ENCODE peak calls at places on chromosomes 4 and X, in five cellular contexts. One of them, this sample, is unnamed.

GRCh38 chr4:127055349-127055748 is 577.4 kb upstream of the INTU start:
- DNase-seq in mesothelial cell of epicardium: no peak
- DNase-seq in left lung: no peak
- DNase-seq in body of pancreas: no peak
- DNase-seq in B cell: no peak
- DNase-seq in this sample: no peak

GRCh38 chr4:5256416-5256815 is 205.1 kb downstream of the STK32B start:
- DNase-seq in mesothelial cell of epicardium: no peak
- DNase-seq in left lung: no peak
- DNase-seq in body of pancreas: no peak
- DNase-seq in B cell: no peak
- DNase-seq in this sample: no peak

GRCh38 chrX:150984164-150984824 is 1.2 kb downstream of the HMGB3 start:
- DNase-seq in mesothelial cell of epicardium: no peak
- DNase-seq in left lung: no peak
- DNase-seq in body of pancreas: no peak
- DNase-seq in B cell: peak
- DNase-seq in this sample: no peak

GRCh38 chr4:130849985-130850632 is 1754.2 kb downstream of the C4orf33 start:
- DNase-seq in left lung: no peak
- DNase-seq in B cell: no peak
- DNase-seq in mesothelial cell of epicardium: no peak
- DNase-seq in body of pancreas: peak
- DNase-seq in this sample: no peak

GRCh38 chrX:1316527-1316926 is 20.1 kb upstream of the IL3RA start:
- DNase-seq in B cell: no peak
- DNase-seq in left lung: peak
- DNase-seq in mesothelial cell of epicardium: no peak
- DNase-seq in body of pancreas: peak
- DNase-seq in this sample: no peak

GRCh38 chr4:52135166-52135565 is 84.1 kb downstream of the SPATA18 start:
- DNase-seq in B cell: no peak
- DNase-seq in left lung: no peak
- DNase-seq in mesothelial cell of epicardium: no peak
- DNase-seq in body of pancreas: no peak
- DNase-seq in this sample: no peak

GRCh38 chr4:7428261-7429068 is 6.3 kb downstream of the PSAPL1 start:
- DNase-seq in mesothelial cell of epicardium: no peak
- DNase-seq in body of pancreas: peak
- DNase-seq in B cell: no peak
- DNase-seq in left lung: peak
- DNase-seq in this sample: peak

GRCh38 chrX:18617351-18617750 is 54.6 kb downstream of the RS1 start:
- DNase-seq in mesothelial cell of epicardium: no peak
- DNase-seq in body of pancreas: peak
- DNase-seq in left lung: no peak
- DNase-seq in B cell: no peak
- DNase-seq in this sample: peak

DNA sequence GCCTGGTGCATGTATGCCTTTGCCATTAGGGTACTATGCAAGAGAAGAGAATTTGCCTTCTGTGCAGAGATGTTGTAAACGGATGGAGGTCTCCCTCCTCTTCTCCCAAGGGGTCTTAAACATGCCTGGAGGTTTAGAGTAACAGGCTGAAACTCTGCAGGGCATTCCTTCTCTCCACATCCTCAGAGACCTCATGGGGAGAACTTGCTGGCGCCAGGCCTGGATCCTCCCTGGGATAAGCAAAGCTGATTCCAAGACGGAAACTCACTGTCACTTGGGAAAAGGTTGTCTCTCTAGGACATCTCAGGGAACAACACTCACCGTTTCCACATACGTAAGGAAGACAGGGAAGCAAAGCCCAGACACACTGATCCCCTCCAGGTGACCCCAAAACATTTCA is 76.9 kb upstream of the GPM6B start:
- DNase-seq in body of pancreas: no peak
- DNase-seq in left lung: no peak
- DNase-seq in mesothelial cell of epicardium: no peak
- DNase-seq in B cell: no peak
- DNase-seq in this sample: no peak
- TF ChIP-seq CTCF in body of pancreas: no peak
- TF ChIP-seq CTCF in left lung: no peak
- TF ChIP-seq CTCF in mesothelial cell of epicardium: no peak
- TF ChIP-seq CTCF in B cell: no peak
- TF ChIP-seq CTCF in this sample: no peak

GRCh38 chrX:23643020-23643419 is 24.3 kb upstream of the PRDX4 start:
- DNase-seq in mesothelial cell of epicardium: no peak
- DNase-seq in body of pancreas: no peak
- DNase-seq in left lung: no peak
- DNase-seq in B cell: no peak
- DNase-seq in this sample: no peak

GRCh38 chrX:23634181-23634580 is 33.1 kb upstream of the PRDX4 start:
- DNase-seq in body of pancreas: no peak
- DNase-seq in left lung: no peak
- DNase-seq in B cell: no peak
- DNase-seq in mesothelial cell of epicardium: no peak
- DNase-seq in this sample: no peak

GRCh38 chrX:23637187-23637586 is 30.1 kb upstream of the PRDX4 start:
- DNase-seq in left lung: no peak
- DNase-seq in mesothelial cell of epicardium: no peak
- DNase-seq in B cell: no peak
- DNase-seq in body of pancreas: no peak
- DNase-seq in this sample: no peak
- TF ChIP-seq CTCF in left lung: no peak
- TF ChIP-seq CTCF in mesothelial cell of epicardium: no peak
- TF ChIP-seq CTCF in B cell: no peak
- TF ChIP-seq CTCF in body of pancreas: no peak
- TF ChIP-seq CTCF in this sample: no peak

GRCh38 chr4:121373841-121374240 is 7.0 kb downstream of the QRFPR start:
- DNase-seq in mesothelial cell of epicardium: no peak
- DNase-seq in B cell: no peak
- DNase-seq in body of pancreas: no peak
- DNase-seq in left lung: no peak
- DNase-seq in this sample: no peak

GRCh38 chr4:121376097-121376496 is 4.7 kb downstream of the QRFPR start:
- DNase-seq in B cell: no peak
- DNase-seq in body of pancreas: no peak
- DNase-seq in left lung: no peak
- DNase-seq in mesothelial cell of epicardium: no peak
- DNase-seq in this sample: no peak

GRCh38 chr4:121375262-121375661 is 5.6 kb downstream of the QRFPR start:
- DNase-seq in B cell: no peak
- DNase-seq in mesothelial cell of epicardium: no peak
- DNase-seq in left lung: no peak
- DNase-seq in body of pancreas: no peak
- DNase-seq in this sample: no peak

GRCh38 chr4:121376541-121376940 is 4.3 kb downstream of the QRFPR start:
- DNase-seq in left lung: peak
- DNase-seq in B cell: no peak
- DNase-seq in body of pancreas: no peak
- DNase-seq in mesothelial cell of epicardium: no peak
- DNase-seq in this sample: no peak

DNA sequence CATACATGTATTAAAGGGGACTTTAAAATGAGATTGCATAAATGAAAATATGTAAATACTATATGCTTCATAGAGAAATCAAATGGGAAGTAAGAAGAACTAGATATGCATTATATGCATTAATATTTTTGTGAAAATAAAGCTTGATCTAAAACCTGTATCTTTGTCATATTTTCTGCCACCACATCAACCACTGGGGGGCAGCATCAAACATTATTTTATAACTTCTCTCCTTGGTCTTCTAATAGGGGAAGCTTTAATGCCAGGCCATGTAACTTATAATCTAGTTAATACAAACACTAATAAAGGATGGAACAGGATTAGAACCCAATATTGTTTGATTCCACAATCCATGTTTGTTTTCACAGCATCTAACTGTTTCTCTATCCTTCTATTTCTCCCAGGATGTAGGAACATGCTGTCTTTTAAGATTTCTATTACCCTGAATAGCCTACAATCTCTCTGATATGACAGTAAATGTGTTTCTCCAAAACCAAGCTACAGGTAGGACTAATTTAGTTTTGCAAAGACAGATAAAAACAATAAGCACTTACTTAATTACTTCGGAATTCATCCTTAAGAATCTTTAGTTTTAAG is 10.0 kb downstream of the QRFPR start:
- DNase-seq in mesothelial cell of epicardium: no peak
- DNase-seq in body of pancreas: peak
- DNase-seq in B cell: peak
- DNase-seq in left lung: no peak
- DNase-seq in this sample: no peak
- TF ChIP-seq CTCF in mesothelial cell of epicardium: peak
- TF ChIP-seq CTCF in body of pancreas: peak
- TF ChIP-seq CTCF in B cell: peak
- TF ChIP-seq CTCF in left lung: peak
- TF ChIP-seq CTCF in this sample: peak

DNA sequence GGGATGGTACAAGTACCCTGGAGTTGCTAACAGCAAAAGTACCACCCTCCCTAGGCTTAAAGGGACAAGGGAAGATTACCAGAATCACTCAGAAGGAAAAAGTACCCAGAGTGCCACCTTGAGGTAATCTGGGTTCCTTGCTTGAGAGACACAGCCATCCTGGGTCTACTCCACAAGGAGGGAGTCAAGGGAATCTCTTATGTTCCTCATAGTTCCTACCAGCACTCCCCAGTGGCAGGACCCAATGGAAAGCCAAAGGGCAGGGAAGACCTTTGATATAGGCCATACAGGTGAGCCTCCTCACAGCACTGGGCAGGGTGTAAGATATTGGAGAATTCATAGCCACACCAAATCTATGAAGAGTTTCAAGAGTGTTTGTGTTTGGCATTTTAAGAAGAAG is 5.7 kb downstream of the IL2 start:
- DNase-seq in B cell: no peak
- DNase-seq in mesothelial cell of epicardium: no peak
- DNase-seq in left lung: no peak
- DNase-seq in body of pancreas: no peak
- DNase-seq in this sample: peak
- TF ChIP-seq CTCF in B cell: no peak
- TF ChIP-seq CTCF in mesothelial cell of epicardium: no peak
- TF ChIP-seq CTCF in left lung: no peak
- TF ChIP-seq CTCF in body of pancreas: no peak
- TF ChIP-seq CTCF in this sample: no peak

GRCh38 chrX:140141444-140142029 is 176.2 kb upstream of the CXorf66 start:
- DNase-seq in left lung: no peak
- DNase-seq in B cell: peak
- DNase-seq in body of pancreas: peak
- DNase-seq in mesothelial cell of epicardium: no peak
- DNase-seq in this sample: peak
- TF ChIP-seq CTCF in left lung: peak
- TF ChIP-seq CTCF in B cell: peak
- TF ChIP-seq CTCF in body of pancreas: peak
- TF ChIP-seq CTCF in mesothelial cell of epicardium: peak
- TF ChIP-seq CTCF in this sample: peak

GRCh38 chr4:173656898-173657297 is 126.9 kb upstream of the HAND2 start:
- DNase-seq in body of pancreas: no peak
- DNase-seq in mesothelial cell of epicardium: no peak
- DNase-seq in B cell: no peak
- DNase-seq in left lung: no peak
- DNase-seq in this sample: no peak

GRCh38 chr4:173652283-173652931 is 122.4 kb upstream of the HAND2 start:
- DNase-seq in mesothelial cell of epicardium: no peak
- DNase-seq in left lung: no peak
- DNase-seq in body of pancreas: no peak
- DNase-seq in B cell: no peak
- DNase-seq in this sample: no peak

GRCh38 chr4:173647902-173648301 is 117.9 kb upstream of the HAND2 start:
- DNase-seq in body of pancreas: no peak
- DNase-seq in mesothelial cell of epicardium: no peak
- DNase-seq in B cell: no peak
- DNase-seq in left lung: no peak
- DNase-seq in this sample: no peak

GRCh38 chr4:173651651-173652282 is 121.7 kb upstream of the HAND2 start:
- DNase-seq in left lung: no peak
- DNase-seq in B cell: no peak
- DNase-seq in mesothelial cell of epicardium: no peak
- DNase-seq in body of pancreas: no peak
- DNase-seq in this sample: no peak
- TF ChIP-seq CTCF in left lung: no peak
- TF ChIP-seq CTCF in B cell: no peak
- TF ChIP-seq CTCF in mesothelial cell of epicardium: no peak
- TF ChIP-seq CTCF in body of pancreas: no peak
- TF ChIP-seq CTCF in this sample: no peak

GRCh38 chrX:21382715-21383114 is 8.5 kb downstream of the CNKSR2 start:
- DNase-seq in body of pancreas: no peak
- DNase-seq in B cell: peak
- DNase-seq in mesothelial cell of epicardium: no peak
- DNase-seq in left lung: no peak
- DNase-seq in this sample: no peak
- TF ChIP-seq CTCF in body of pancreas: peak
- TF ChIP-seq CTCF in B cell: peak
- TF ChIP-seq CTCF in mesothelial cell of epicardium: peak
- TF ChIP-seq CTCF in left lung: no peak
- TF ChIP-seq CTCF in this sample: peak

GRCh38 chr4:177369372-177369771 is 59.7 kb downstream of the NEIL3 start:
- DNase-seq in body of pancreas: no peak
- DNase-seq in mesothelial cell of epicardium: no peak
- DNase-seq in B cell: no peak
- DNase-seq in left lung: no peak
- DNase-seq in this sample: no peak

GRCh38 chr4:177371452-177371851 is 61.8 kb downstream of the NEIL3 start:
- DNase-seq in left lung: no peak
- DNase-seq in mesothelial cell of epicardium: no peak
- DNase-seq in B cell: no peak
- DNase-seq in body of pancreas: no peak
- DNase-seq in this sample: no peak

DNA sequence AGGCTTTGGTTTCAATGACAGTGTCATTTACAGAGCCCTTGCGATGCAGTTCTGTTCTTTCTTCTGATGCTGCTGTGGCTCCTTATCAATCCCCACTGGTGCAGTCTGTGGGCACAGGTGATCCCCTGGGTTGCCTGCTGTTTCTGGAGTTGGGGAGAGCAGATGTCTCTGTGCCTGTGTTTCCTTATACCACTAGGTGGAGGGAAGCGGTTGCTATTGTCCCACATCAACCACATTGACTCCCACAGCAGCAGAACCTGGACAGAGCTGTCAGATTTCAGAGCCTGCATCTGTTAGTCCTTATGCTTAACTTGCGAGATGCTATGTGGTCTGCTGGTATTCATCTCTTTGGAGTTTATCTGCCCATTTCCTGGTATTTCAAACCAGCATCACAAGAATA is 57.7 kb downstream of the NEIL3 start:
- DNase-seq in left lung: no peak
- DNase-seq in body of pancreas: no peak
- DNase-seq in B cell: no peak
- DNase-seq in mesothelial cell of epicardium: no peak
- DNase-seq in this sample: no peak
- TF ChIP-seq CTCF in left lung: no peak
- TF ChIP-seq CTCF in body of pancreas: no peak
- TF ChIP-seq CTCF in B cell: no peak
- TF ChIP-seq CTCF in mesothelial cell of epicardium: no peak
- TF ChIP-seq CTCF in this sample: no peak

DNA sequence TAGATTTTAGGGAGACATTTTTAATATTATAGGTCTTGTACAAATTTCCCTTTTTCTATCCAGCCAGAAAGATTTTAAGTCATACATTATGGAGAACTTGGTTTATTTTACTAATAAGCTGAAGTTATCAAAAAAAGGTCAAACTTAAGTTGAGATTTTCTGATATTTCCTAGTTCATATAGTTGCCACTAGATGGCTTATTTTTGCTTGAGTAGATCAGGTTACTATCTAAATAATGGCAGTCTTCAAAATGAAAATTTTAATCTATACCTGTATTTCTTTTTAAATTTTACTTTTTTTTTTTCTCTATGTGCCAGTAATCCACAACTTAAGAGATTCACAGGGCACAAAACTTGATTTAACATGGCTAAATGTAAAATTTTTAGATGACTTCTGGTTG is 52.3 kb downstream of the USP9X start:
- DNase-seq in body of pancreas: no peak
- DNase-seq in mesothelial cell of epicardium: no peak
- DNase-seq in left lung: no peak
- DNase-seq in B cell: no peak
- DNase-seq in this sample: no peak
- TF ChIP-seq CTCF in body of pancreas: peak
- TF ChIP-seq CTCF in mesothelial cell of epicardium: peak
- TF ChIP-seq CTCF in left lung: no peak
- TF ChIP-seq CTCF in B cell: peak
- TF ChIP-seq CTCF in this sample: peak